ENCODE peak calls at places on chromosomes 1 and 21, in eight cellular contexts. G is HTR-8/SVneo; Z is GM03348; V is fibroblast of pulmonary artery; Q is MCF 10A; L is choroid plexus epithelial cell; K is stimulated activated CD4-positive, alpha-beta T cell treated with anti-CD3 and anti-CD28 coated beads, Interleukin-2, amount 100 ng/mL, for 4 hours; T is Panc1. Y is an unnamed sample.

GRCh38 chr1:87806377-87807094 is 477.9 kb downstream of the LMO4 start:
- DNase-seq in G (no peak), L (no peak), Q (no peak), K (no peak), T (no peak), V (no peak), Z (no peak), Y (no peak)

GRCh38 chr1:246503341-246503740 is 3.7 kb downstream of the SMYD3 start:
- DNase-seq in G (peak), T (peak), V (no peak), Q (peak), Z (no peak), K (no peak), L (peak), Y (no peak)

GRCh38 chr1:92244376-92244775 is 26.7 kb downstream of the C1orf146 start:
- DNase-seq in T (no peak), K (no peak), L (peak), Z (no peak), V (peak), G (no peak), Q (no peak), Y (no peak)

GRCh38 chr1:85867189-85867588 is 159.0 kb upstream of the ZNHIT6 start:
- DNase-seq in V (no peak), T (no peak), G (no peak), K (no peak), L (no peak), Z (no peak), Q (no peak), Y (no peak)

GRCh38 chr1:68384321-68384813 is 65.4 kb downstream of the RPE65 start:
- DNase-seq in G (peak), T (peak), K (no peak), Q (peak), L (peak), Z (peak), V (peak), Y (peak)

GRCh38 chr1:100989306-100990077 is 36.1 kb downstream of the DPH5 start:
- DNase-seq in V (peak), L (peak), G (peak), Q (peak), K (no peak), Z (peak), T (no peak), Y (peak)

GRCh38 chr21:32844653-32845443 is 73.3 kb upstream of the PAXBP1 start:
- DNase-seq in Q (peak), V (peak), Z (peak), T (no peak), G (no peak), L (peak), K (no peak), Y (no peak)

GRCh38 chr1:167713330-167714081 is 8.3 kb upstream of the MPZL1 start:
- DNase-seq in G (no peak), L (peak), Z (no peak), K (no peak), V (peak), T (no peak), Q (no peak), Y (no peak)

GRCh38 chr1:229048221-229048620 is 222.7 kb upstream of the RAB4A start:
- DNase-seq in Z (no peak), K (no peak), T (no peak), Q (no peak), G (no peak), L (no peak), V (peak), Y (no peak)